ENCODE peak calls at places on chromosomes 16 and 17, in four cellular contexts. One of them, this sample, is unnamed.
A peak's percentile ranks its signal among the peaks of the same experiment; 100 is the strongest.

GRCh38 chr16:78446486-78446885 is 347.0 kb downstream of the WWOX start:
- DNase-seq in GM12865: no peak
- DNase-seq in neural crest cell: no peak
- DNase-seq in left colon: no peak
- DNase-seq in this sample: no peak

GRCh38 chr16:16080465-16081065 is 131.1 kb downstream of the ABCC1 start:
- DNase-seq in left colon: no peak
- DNase-seq in neural crest cell: no peak
- DNase-seq in GM12865: no peak
- DNase-seq in this sample: no peak

GRCh38 chr17:38454528-38454927 is 26.3 kb downstream of the ARHGAP23 start:
- DNase-seq in neural crest cell: no peak
- DNase-seq in GM12865: no peak
- DNase-seq in left colon: peak; percentile 38
- DNase-seq in this sample: no peak

GRCh38 chr17:32288600-32288999 is 23.0 kb downstream of the RHBDL3 start:
- DNase-seq in GM12865: no peak
- DNase-seq in neural crest cell: no peak
- DNase-seq in left colon: no peak
- DNase-seq in this sample: no peak

GRCh38 chr17:78131172-78132085 is 858 bp downstream of the TMC8 start:
- DNase-seq in GM12865: peak; percentile 59
- DNase-seq in left colon: no peak
- DNase-seq in neural crest cell: no peak
- DNase-seq in this sample: no peak

GRCh38 chr17:41967921-41968578 is 1.5 kb downstream of the CNP start:
- DNase-seq in GM12865: no peak
- DNase-seq in left colon: no peak
- DNase-seq in neural crest cell: no peak
- DNase-seq in this sample: no peak

GRCh38 chr16:20859699-20860098 is 40.5 kb downstream of the DCUN1D3 start:
- DNase-seq in GM12865: no peak
- DNase-seq in left colon: no peak
- DNase-seq in neural crest cell: no peak
- DNase-seq in this sample: no peak

GRCh38 chr17:77127735-77128361 is 12.9 kb upstream of the SEC14L1 start:
- DNase-seq in GM12865: peak; percentile 52
- DNase-seq in neural crest cell: no peak
- DNase-seq in left colon: peak; percentile 76
- DNase-seq in this sample: no peak

GRCh38 chr16:86591270-86591669 is 12.9 kb downstream of the FOXL1 start:
- DNase-seq in GM12865: no peak
- DNase-seq in left colon: no peak
- DNase-seq in neural crest cell: no peak
- DNase-seq in this sample: no peak

GRCh38 chr17:29591737-29592624 is 951 bp upstream of the ANKRD13B start:
- DNase-seq in neural crest cell: peak; percentile 100
- DNase-seq in left colon: peak; percentile 93
- DNase-seq in GM12865: peak; percentile 75
- DNase-seq in this sample: peak; percentile 91

GRCh38 chr16:85853641-85854545 is 45.1 kb upstream of the IRF8 start:
- DNase-seq in GM12865: no peak
- DNase-seq in left colon: no peak
- DNase-seq in neural crest cell: no peak
- DNase-seq in this sample: no peak

GRCh38 chr17:51336112-51336822 is 75.9 kb downstream of the UTP18 start:
- DNase-seq in left colon: no peak
- DNase-seq in GM12865: no peak
- DNase-seq in neural crest cell: no peak
- DNase-seq in this sample: no peak

GRCh38 chr17:37422971-37423625 is 16.4 kb downstream of the TADA2A start:
- DNase-seq in GM12865: no peak
- DNase-seq in left colon: no peak
- DNase-seq in neural crest cell: no peak
- DNase-seq in this sample: no peak

GRCh38 chr17:27354051-27354490 is 60.2 kb downstream of the WSB1 start:
- DNase-seq in neural crest cell: no peak
- DNase-seq in left colon: peak; percentile 49
- DNase-seq in GM12865: no peak
- DNase-seq in this sample: no peak

This sample was measured in neuronal stem cell.